ENCODE peak calls at places on chromosomes 6 and 20, in eight cellular contexts. M, H, S, C, V, E, I and N are unnamed samples.

GRCh38 chr20:53963670-53964466 is 106.5 kb downstream of the BCAS1 start:
- DNase-seq in M (no peak), I (no peak), C (no peak), S (no peak), E (no peak), H (no peak), V (no peak), N (no peak)

GRCh38 chr6:125994659-125995488 is 8.5 kb downstream of the TRMT11 start:
- DNase-seq in C (no peak), M (no peak), I (no peak), V (no peak), E (no peak), S (no peak), H (no peak), N (no peak)

GRCh38 chr6:22613695-22614094 is 44.3 kb downstream of the HDGFL1 start:
- DNase-seq in V (no peak), E (peak; percentile 85), C (no peak), H (no peak), M (no peak), I (no peak), S (peak; percentile 89), N (no peak)

GRCh38 chr6:135498178-135498841 is 770 bp upstream of the AHI1 start:
- DNase-seq in S (peak; percentile 49), H (peak; percentile 20), I (peak; percentile 65), C (peak; percentile 62), M (peak; percentile 86), E (peak; percentile 91), V (no peak), N (no peak)

GRCh38 chr20:34269996-34270627 is 28.9 kb downstream of the ASIP start:
- DNase-seq in I (peak; percentile 84), C (no peak), M (no peak), H (no peak), E (peak; percentile 73), V (no peak), S (no peak), N (no peak)

GRCh38 chr20:61146006-61146405 is 106.1 kb upstream of the CDH4 start:
- DNase-seq in E (no peak), H (no peak), M (no peak), S (no peak), V (peak; percentile 61), I (no peak), C (no peak), N (no peak)

GRCh38 chr20:43945391-43946205 is 30.9 kb downstream of the TOX2 start:
- DNase-seq in S (no peak), H (no peak), M (no peak), I (no peak), V (no peak), E (no peak), C (no peak), N (no peak)

GRCh38 chr20:64233725-64234124 is 21.8 kb upstream of the PCMTD2 start:
- DNase-seq in M (no peak), C (no peak), V (peak; percentile 71), I (no peak), H (peak; percentile 75), S (no peak), E (no peak), N (no peak)

GRCh38 chr6:161434331-161434730 is 160.5 kb upstream of the AGPAT4 start:
- DNase-seq in S (no peak), C (no peak), E (no peak), I (no peak), H (no peak), V (no peak), M (no peak), N (no peak)

GRCh38 chr6:30006170-30007131 is 54.6 kb upstream of the POLR1H start:
- DNase-seq in I (peak; percentile 61), H (peak; percentile 41), C (no peak), S (no peak), V (no peak), E (no peak), M (peak; percentile 20), N (no peak)

GRCh38 chr6:170175644-170176620 is 114.9 kb downstream of the DLL1 start:
- DNase-seq in S (no peak), M (no peak), H (no peak), V (no peak), E (no peak), I (peak; percentile 77), C (no peak), N (peak; percentile 68)

GRCh38 chr6:89509719-89510339 is 76.9 kb downstream of the ANKRD6 start:
- DNase-seq in I (no peak), S (no peak), E (no peak), V (no peak), H (no peak), M (no peak), C (no peak), N (no peak)

GRCh38 chr6:106547053-106547414 is 82.3 kb downstream of the RTN4IP1 start:
- DNase-seq in C (no peak), H (no peak), S (no peak), I (no peak), V (no peak), M (no peak), E (no peak), N (no peak)

GRCh38 chr20:38624084-38624483 is 22.5 kb downstream of the ARHGAP40 start:
- DNase-seq in M (no peak), C (no peak), S (no peak), I (no peak), H (no peak), E (no peak), V (no peak), N (no peak)

GRCh38 chr6:80280258-80281010 is 174.0 kb downstream of the BCKDHB start:
- DNase-seq in V (no peak), S (no peak), C (no peak), E (peak; percentile 40), H (no peak), I (no peak), M (no peak), N (no peak)

GRCh38 chr6:107348224-107348623 is 111.1 kb downstream of the PDSS2 start:
- DNase-seq in S (no peak), M (no peak), V (no peak), I (no peak), C (no peak), H (no peak), E (peak; percentile 6), N (no peak)

GRCh38 chr6:154613137-154613676 is 102.7 kb upstream of the CNKSR3 start:
- DNase-seq in V (no peak), M (no peak), C (no peak), H (no peak), E (peak; percentile 78), S (peak; percentile 56), I (no peak), N (no peak)

GRCh38 chr6:125884656-125885055 is 71.9 kb upstream of the HINT3 start:
- DNase-seq in C (no peak), S (no peak), I (no peak), H (no peak), M (no peak), E (no peak), V (no peak), N (no peak)

GRCh38 chr6:105209950-105210706 is 30.3 kb upstream of the POPDC3 start:
- DNase-seq in H (no peak), S (no peak), C (no peak), V (no peak), M (no peak), E (peak; percentile 83), I (no peak), N (no peak)

GRCh38 chr6:43263314-43264178 is 20.3 kb downstream of the TTBK1 start:
- DNase-seq in H (peak; percentile 76), V (no peak), I (no peak), E (peak; percentile 50), S (no peak), M (peak; percentile 87), C (peak; percentile 33), N (no peak)

DNA sequence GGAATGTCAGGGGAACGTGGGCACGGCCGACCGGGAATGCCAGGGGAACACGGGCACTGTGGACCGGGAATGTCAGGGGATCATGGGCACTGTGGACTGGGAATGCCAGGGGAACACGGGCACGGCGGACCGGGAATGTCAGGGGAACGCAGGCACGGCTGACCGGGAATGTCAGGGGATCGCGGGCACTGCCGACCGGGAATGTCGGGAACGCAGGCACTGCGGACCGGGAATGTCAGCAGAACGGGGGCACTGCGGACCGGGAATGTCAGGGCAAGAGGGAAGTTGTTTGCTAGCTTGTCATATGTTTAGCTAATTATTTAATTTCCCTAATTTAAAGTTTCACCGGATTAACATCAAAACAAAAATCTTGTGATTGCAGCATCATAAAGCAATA is 37.4 kb upstream of the BHLHE23 start:
- DNase-seq in H (peak; percentile 4), E (no peak), C (no peak), S (no peak), I (no peak), V (peak; percentile 72), M (no peak), N (no peak)
- TF ChIP-seq CTCF in H (no peak), E (no peak), C (no peak), S (no peak), I (no peak), V (no peak), M (no peak), N (no peak)

DNA sequence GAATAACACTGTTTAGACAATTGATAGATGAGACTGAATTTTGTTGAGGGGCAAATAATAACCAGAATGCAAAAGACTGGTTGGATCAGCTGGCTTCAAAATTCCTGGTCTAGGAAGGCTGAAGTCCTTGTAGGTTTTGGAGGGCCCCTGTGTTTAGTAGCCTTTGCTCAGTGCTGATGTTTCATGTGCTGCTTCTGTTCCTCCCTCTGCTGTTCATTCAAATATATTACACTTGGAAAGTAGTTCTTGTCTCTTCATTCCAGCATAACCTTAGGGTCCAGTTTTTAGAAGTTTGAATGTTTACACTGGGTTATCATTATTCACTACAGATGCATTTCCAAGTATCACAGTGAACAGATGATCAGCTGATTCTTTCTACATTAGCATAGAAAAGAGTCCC is 72.5 kb downstream of the FLRT3 start:
- DNase-seq in S (peak; percentile 1), V (no peak), E (peak; percentile 10), M (no peak), H (no peak), C (no peak), I (no peak), N (no peak)
- TF ChIP-seq CTCF in S (peak; percentile 28), V (peak; percentile 74), E (peak; percentile 22), M (no peak), H (peak; percentile 23), C (no peak), I (no peak), N (peak; percentile 55)

GRCh38 chr6:166237611-166238010 is 70.0 kb upstream of the TBXT start:
- DNase-seq in V (no peak), M (no peak), I (no peak), C (no peak), E (no peak), S (peak; percentile 5), H (no peak), N (no peak)

GRCh38 chr6:166236586-166236985 is 68.9 kb upstream of the TBXT start:
- DNase-seq in H (no peak), E (no peak), V (no peak), C (no peak), M (no peak), S (no peak), I (no peak), N (no peak)

GRCh38 chr6:166240889-166241288 is 67.3 kb downstream of the PRR18 start:
- DNase-seq in V (no peak), S (no peak), M (no peak), H (no peak), E (no peak), I (no peak), C (no peak), N (no peak)

GRCh38 chr6:166235666-166236292 is 68.1 kb upstream of the TBXT start:
- DNase-seq in E (no peak), M (no peak), S (no peak), C (no peak), V (no peak), I (no peak), H (no peak), N (no peak)
- TF ChIP-seq CTCF in E (no peak), M (peak; percentile 10), S (no peak), C (no peak), V (no peak), I (no peak), H (no peak), N (peak; percentile 39)

GRCh38 chr6:13328076-13328874 is at the start of gene TBC1D7:
- DNase-seq in I (peak; percentile 89), E (peak; percentile 93), M (peak; percentile 93), H (peak; percentile 95), S (peak; percentile 19), C (peak; percentile 74), V (peak; percentile 85), N (peak; percentile 97)
- TF ChIP-seq CTCF in I (no peak), E (no peak), M (peak; percentile 16), H (no peak), S (no peak), C (no peak), V (peak; percentile 28), N (peak; percentile 58)